ENCODE peak calls at places on chromosomes 3 and 15, in eight cellular contexts. S is stimulated activated naive CD8-positive, alpha-beta T cell treated with anti-CD3 and anti-CD28 coated beads, Interleukin-15, amount 100 ng/mL, for 72 hours; O is right cardiac atrium; F is A549; G is DND-41; D is T-helper 17 cell; V is effector memory CD8-positive, alpha-beta T cell; H is Right ventricle myocardium superior. K is an unnamed sample.

GRCh38 chr3:47047673-47048072 is 68.2 kb downstream of the NBEAL2 start:
- ATAC-seq in G (no peak), O (no peak), V (no peak), S (peak; percentile 95), D (no peak), H (no peak), F (no peak), K (no peak)

GRCh38 chr3:122975924-122976293 is 51.7 kb downstream of the SEMA5B start:
- ATAC-seq in H (no peak), F (no peak), D (peak; percentile 48), O (no peak), V (no peak), G (peak; percentile 70), S (peak; percentile 48), K (no peak)

GRCh38 chr15:45338417-45338816 is 39.9 kb downstream of the GATM start:
- ATAC-seq in S (peak; percentile 69), D (peak; percentile 59), V (peak; percentile 89), G (peak; percentile 76), H (no peak), F (no peak), O (no peak), K (no peak)

GRCh38 chr3:135503429-135504083 is 462.0 kb upstream of the PPP2R3A start:
- ATAC-seq in O (peak; percentile 82), G (peak; percentile 83), H (peak; percentile 86), D (peak; percentile 33), F (peak; percentile 93), S (no peak), V (no peak), K (peak; percentile 67)

GRCh38 chr3:159586587-159587202 is 401.9 kb upstream of the IL12A start:
- ATAC-seq in V (no peak), G (no peak), D (no peak), S (no peak), O (no peak), H (peak; percentile 36), F (peak; percentile 68), K (no peak)

GRCh38 chr3:63981980-63982379 is 41.3 kb downstream of the PSMD6 start:
- ATAC-seq in D (no peak), O (no peak), S (no peak), F (no peak), G (no peak), H (no peak), V (no peak), K (no peak)

GRCh38 chr15:55282284-55282833 is 7.3 kb downstream of the RAB27A start:
- ATAC-seq in G (no peak), H (no peak), F (no peak), V (peak; percentile 64), O (peak; percentile 60), S (no peak), D (peak; percentile 52), K (no peak)

GRCh38 chr15:67542192-67542461 is 376 bp upstream of the MAP2K5 start:
- ATAC-seq in G (no peak), O (no peak), D (peak; percentile 26), V (peak; percentile 12), F (no peak), S (no peak), H (no peak), K (no peak)

GRCh38 chr3:39494781-39495180 is 27.3 kb downstream of the MOBP start:
- ATAC-seq in F (no peak), D (no peak), S (no peak), G (no peak), H (no peak), O (no peak), V (no peak), K (no peak)

GRCh38 chr3:17755836-17756235 is 13.4 kb upstream of the TBC1D5 start:
- ATAC-seq in G (peak; percentile 57), S (peak; percentile 50), O (no peak), H (no peak), D (peak; percentile 49), V (peak; percentile 41), F (no peak), K (no peak)

GRCh38 chr3:43707266-43707665 is 16.5 kb downstream of the ABHD5 start:
- ATAC-seq in D (no peak), S (no peak), F (no peak), O (no peak), V (no peak), H (no peak), G (no peak), K (peak; percentile 26)

GRCh38 chr3:45865568-45865955 is 20.8 kb upstream of the CCR9 start:
- ATAC-seq in G (no peak), V (no peak), D (no peak), F (no peak), S (no peak), O (no peak), H (no peak), K (no peak)

GRCh38 chr15:95520511-95520910 is 810.0 kb upstream of the NR2F2 start:
- ATAC-seq in D (no peak), H (no peak), F (no peak), O (no peak), V (no peak), G (no peak), S (no peak), K (no peak)